ENCODE peak calls at places on chromosomes 5 and 9, in six cellular contexts. F is AG04450; R is NCI-H774; O is cardiac septum; Z is CD8-positive, alpha-beta T cell; U is stimulated activated CD4-positive, alpha-beta T cell treated with anti-CD3 and anti-CD28 coated beads, Interleukin-4, amount 100 ng/mL, for 4 hours. G is an unnamed sample.
A peak's percentile ranks its signal among the peaks of the same experiment; 100 is the strongest.

GRCh38 chr5:462051-462481 is 19.1 kb downstream of the EXOC3 start:
- DNase-seq in F (no peak), R (no peak), O (no peak), Z (no peak), U (no peak), G (no peak)

GRCh38 chr9:122180633-122181032 is 20.9 kb downstream of the MORN5 start:
- DNase-seq in F (peak; percentile 57), R (peak; percentile 86), O (peak; percentile 38), Z (no peak), U (no peak), G (no peak)

GRCh38 chr5:107268241-107268640 is 402.5 kb downstream of the EFNA5 start:
- DNase-seq in F (no peak), R (no peak), O (no peak), Z (no peak), U (no peak), G (no peak)

GRCh38 chr5:622946-623522 is 10.9 kb downstream of the CEP72 start:
- DNase-seq in F (no peak), R (no peak), O (no peak), Z (no peak), U (no peak), G (no peak)

GRCh38 chr5:101788797-101789196 is 507.3 kb downstream of the SLCO4C1 start:
- DNase-seq in F (no peak), R (no peak), O (no peak), Z (no peak), U (no peak), G (no peak)

GRCh38 chr5:58274199-58274598 is 185.7 kb downstream of the PLK2 start:
- DNase-seq in F (no peak), R (no peak), O (no peak), Z (no peak), U (no peak), G (no peak)

GRCh38 chr9:12415361-12415760 is 277.8 kb upstream of the TYRP1 start:
- DNase-seq in F (no peak), R (no peak), O (no peak), Z (no peak), U (no peak), G (no peak)

GRCh38 chr9:84304166-84304565 is 36.4 kb downstream of the SLC28A3 start:
- DNase-seq in F (no peak), R (no peak), O (no peak), Z (no peak), U (no peak), G (no peak)

GRCh38 chr9:104279535-104280215 is 185.6 kb downstream of the SMC2 start:
- DNase-seq in F (no peak), R (no peak), O (no peak), Z (no peak), U (no peak), G (no peak)

GRCh38 chr5:8473827-8474568 is 605.0 kb downstream of the MTRR start:
- DNase-seq in F (no peak), R (no peak), O (no peak), Z (no peak), U (no peak), G (no peak)

GRCh38 chr5:139660105-139660915 is 12.2 kb downstream of the CXXC5 start:
- DNase-seq in F (no peak), R (no peak), O (peak; percentile 90), Z (no peak), U (no peak), G (no peak)

GRCh38 chr5:43389679-43390329 is 22.4 kb downstream of the CCL28 start:
- DNase-seq in F (peak; percentile 75), R (peak; percentile 78), O (no peak), Z (peak; percentile 43), U (peak; percentile 26), G (peak; percentile 68)

GRCh38 chr5:154761062-154761740 is 6.0 kb downstream of the LARP1 start:
- DNase-seq in F (no peak), R (no peak), O (no peak), Z (peak; percentile 18), U (no peak), G (no peak)

GRCh38 chr5:169758886-169759285 is 121.8 kb downstream of the DOCK2 start:
- DNase-seq in F (no peak), R (no peak), O (no peak), Z (no peak), U (no peak), G (no peak)

GRCh38 chr5:151023651-151024050 is 3.3 kb downstream of the GPX3 start:
- DNase-seq in F (no peak), R (no peak), O (peak; percentile 85), Z (no peak), U (no peak), G (no peak)

GRCh38 chr5:28374492-28374934 is 1336.1 kb upstream of the CDH9 start:
- DNase-seq in F (no peak), R (no peak), O (no peak), Z (no peak), U (no peak), G (no peak)

GRCh38 chr5:85476617-85477016 is 1091.9 kb upstream of the EDIL3 start:
- DNase-seq in F (no peak), R (no peak), O (no peak), Z (no peak), U (no peak), G (no peak)

GRCh38 chr9:115182264-115182663 is 64.3 kb upstream of the TNC start:
- DNase-seq in F (no peak), R (no peak), O (no peak), Z (no peak), U (no peak), G (no peak)

GRCh38 chr5:53819482-53819881 is 259.0 kb downstream of the NDUFS4 start:
- DNase-seq in F (no peak), R (no peak), O (no peak), Z (no peak), U (no peak), G (no peak)

GRCh38 chr9:14692536-14692917 is 705 bp downstream of the ZDHHC21 start:
- DNase-seq in F (no peak), R (no peak), O (no peak), Z (no peak), U (no peak), G (no peak)

GRCh38 chr5:150022681-150023080 is 22.1 kb downstream of the HMGXB3 start:
- DNase-seq in F (no peak), R (no peak), O (no peak), Z (no peak), U (no peak), G (no peak)

GRCh38 chr5:43019615-43020293 is 20.4 kb downstream of the ANXA2R start:
- DNase-seq in F (no peak), R (peak; percentile 90), O (no peak), Z (peak; percentile 84), U (peak; percentile 65), G (peak; percentile 54)

GRCh38 chr9:69380811-69381210 is 55.8 kb downstream of the ENTREP1 start:
- DNase-seq in F (no peak), R (no peak), O (no peak), Z (no peak), U (no peak), G (no peak)

GRCh38 chr9:130999265-130999623 is 9.7 kb upstream of the LAMC3 start:
- DNase-seq in F (no peak), R (no peak), O (no peak), Z (no peak), U (no peak), G (no peak)

G was measured in amniotic stem cell.